ENCODE peak calls at places on chromosomes 12 and 14, in eight cellular contexts. D, J, G, I, U, T, Y and M are unnamed samples.

GRCh38 chr14:90699016-90699415 is 117.2 kb downstream of the TTC7B start:
- DNase-seq in D (no peak), J (no peak), G (no peak), I (no peak), U (no peak), T (no peak), Y (no peak), M (no peak)

GRCh38 chr12:132505105-132505851 is 15.3 kb downstream of the FBRSL1 start:
- DNase-seq in D (no peak), J (no peak), G (no peak), I (no peak), U (no peak), T (no peak), Y (no peak), M (no peak)

GRCh38 chr12:85029456-85029855 is 6.6 kb downstream of the TSPAN19 start:
- DNase-seq in D (peak; percentile 26), J (no peak), G (no peak), I (no peak), U (no peak), T (peak; percentile 21), Y (no peak), M (no peak)

GRCh38 chr12:12450043-12450451 is 93.2 kb downstream of the BORCS5 start:
- DNase-seq in D (no peak), J (no peak), G (no peak), I (no peak), U (no peak), T (no peak), Y (no peak), M (no peak)

GRCh38 chr14:105224845-105225585 is 23.3 kb upstream of the BTBD6 start:
- DNase-seq in D (no peak), J (no peak), G (no peak), I (no peak), U (no peak), T (no peak), Y (no peak), M (no peak)

GRCh38 chr12:41510470-41510869 is 322.4 kb downstream of the PDZRN4 start:
- DNase-seq in D (no peak), J (no peak), G (no peak), I (no peak), U (no peak), T (no peak), Y (no peak), M (no peak)

GRCh38 chr14:51630987-51631386 is 20.7 kb upstream of the FRMD6 start:
- DNase-seq in D (no peak), J (no peak), G (no peak), I (no peak), U (no peak), T (no peak), Y (no peak), M (no peak)

GRCh38 chr12:109480356-109480755 is 2.9 kb downstream of the UBE3B start:
- DNase-seq in D (no peak), J (no peak), G (no peak), I (no peak), U (no peak), T (no peak), Y (no peak), M (no peak)

GRCh38 chr14:94897092-94897491 is 127.2 kb upstream of the GSC start:
- DNase-seq in D (no peak), J (no peak), G (no peak), I (no peak), U (no peak), T (no peak), Y (no peak), M (no peak)

GRCh38 chr12:94245984-94246383 is 97.6 kb downstream of the PLXNC1 start:
- DNase-seq in D (no peak), J (no peak), G (no peak), I (no peak), U (no peak), T (no peak), Y (no peak), M (no peak)

GRCh38 chr14:89660183-89660582 is 243.2 kb upstream of the FOXN3 start:
- DNase-seq in D (peak; percentile 84), J (no peak), G (no peak), I (peak; percentile 18), U (no peak), T (no peak), Y (no peak), M (no peak)

GRCh38 chr14:83247925-83248639 is 1714.4 kb upstream of the SEL1L start:
- DNase-seq in D (no peak), J (no peak), G (no peak), I (no peak), U (no peak), T (no peak), Y (no peak), M (no peak)

GRCh38 chr12:116459011-116459410 is 100.2 kb upstream of the MAP1LC3B2 start:
- DNase-seq in D (no peak), J (no peak), G (no peak), I (no peak), U (no peak), T (no peak), Y (no peak), M (no peak)

GRCh38 chr14:88473791-88474190 is 81.0 kb downstream of the PTPN21 start:
- DNase-seq in D (peak; percentile 38), J (no peak), G (no peak), I (no peak), U (no peak), T (no peak), Y (no peak), M (no peak)

DNA sequence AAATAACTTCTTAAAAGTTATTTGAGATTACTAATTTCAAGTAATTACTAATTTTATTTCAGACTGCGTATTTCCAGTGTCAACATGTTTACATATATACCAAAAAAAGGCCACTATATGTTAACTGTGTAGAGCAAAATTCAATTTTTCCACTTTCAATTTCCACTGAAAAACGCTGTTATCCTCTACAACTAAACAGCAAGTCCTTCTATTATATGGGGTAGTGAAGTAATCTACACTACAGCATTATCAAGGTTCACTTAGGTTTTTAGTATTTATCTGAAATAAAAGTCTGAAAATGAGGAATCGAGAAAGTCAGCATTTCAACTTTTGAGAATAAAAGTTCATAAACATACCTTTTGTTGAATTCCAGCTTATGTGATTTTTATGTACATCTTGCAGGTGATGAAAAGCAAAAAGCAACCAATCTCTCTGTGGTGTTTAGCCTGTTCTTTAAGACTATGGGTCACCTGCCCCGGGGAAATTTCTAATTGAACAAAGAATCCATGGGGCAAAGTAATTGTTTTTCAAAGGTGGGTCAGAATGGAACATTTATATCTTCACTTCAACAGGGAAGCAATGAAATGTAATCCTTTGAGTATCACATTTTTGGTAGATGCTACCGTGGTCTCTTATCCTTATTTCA is 3.3 kb downstream of the BTG1 start:
- DNase-seq in D (no peak), J (no peak), G (no peak), I (no peak), U (no peak), T (no peak), Y (no peak), M (no peak)
- TF ChIP-seq POLR2A in D (peak; percentile 56), J (no peak), G (no peak), I (no peak), U (peak; percentile 21), T (no peak), Y (no peak), M (no peak)

GRCh38 chr12:34033628-34034296 is 11.5 kb downstream of the ALG10 start:
- DNase-seq in D (peak; percentile 42), J (no peak), G (no peak), I (no peak), U (no peak), T (peak; percentile 13), Y (no peak), M (no peak)
- TF ChIP-seq CTCF in D (peak; percentile 52), J (no peak), G (no peak), I (no peak), U (peak; percentile 31), T (no peak), Y (no peak), M (peak; percentile 38)

DNA sequence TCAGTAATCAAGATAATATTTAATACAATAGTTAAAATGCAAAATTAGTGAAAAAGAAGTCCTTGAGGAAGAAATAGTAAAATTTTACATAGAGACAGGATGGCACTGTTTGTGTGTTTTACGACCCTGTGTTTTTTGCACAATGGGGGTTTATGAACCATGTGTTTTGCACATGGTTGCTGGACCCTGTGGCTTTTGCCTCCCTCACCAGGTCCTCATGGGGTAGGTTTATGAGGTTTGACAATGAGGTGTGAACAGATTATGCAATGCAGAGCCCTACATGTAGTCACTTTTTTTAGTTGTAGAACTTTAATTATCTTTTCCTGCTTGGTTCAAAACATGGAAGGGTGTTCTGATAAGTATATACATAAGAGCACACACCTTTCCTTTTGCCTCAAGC is 366.3 kb upstream of the FAR2 start:
- DNase-seq in D (no peak), J (no peak), G (no peak), I (no peak), U (no peak), T (no peak), Y (no peak), M (no peak)
- TF ChIP-seq POLR2A in D (no peak), J (no peak), G (no peak), I (no peak), U (no peak), T (no peak), Y (no peak), M (no peak)

GRCh38 chr12:53253298-53253697 is 14.8 kb upstream of the ESPL1 start:
- DNase-seq in D (no peak), J (no peak), G (no peak), I (no peak), U (no peak), T (no peak), Y (no peak), M (no peak)

GRCh38 chr12:53254816-53255545 is 13.1 kb upstream of the ESPL1 start:
- DNase-seq in D (no peak), J (no peak), G (no peak), I (no peak), U (no peak), T (no peak), Y (no peak), M (no peak)

GRCh38 chr12:53252349-53252916 is 15.7 kb upstream of the ESPL1 start:
- DNase-seq in D (no peak), J (peak; percentile 53), G (peak; percentile 90), I (no peak), U (no peak), T (no peak), Y (peak; percentile 60), M (peak; percentile 48)

GRCh38 chr12:53255993-53256392 is 12.1 kb upstream of the ESPL1 start:
- DNase-seq in D (no peak), J (no peak), G (no peak), I (no peak), U (no peak), T (no peak), Y (no peak), M (no peak)

DNA sequence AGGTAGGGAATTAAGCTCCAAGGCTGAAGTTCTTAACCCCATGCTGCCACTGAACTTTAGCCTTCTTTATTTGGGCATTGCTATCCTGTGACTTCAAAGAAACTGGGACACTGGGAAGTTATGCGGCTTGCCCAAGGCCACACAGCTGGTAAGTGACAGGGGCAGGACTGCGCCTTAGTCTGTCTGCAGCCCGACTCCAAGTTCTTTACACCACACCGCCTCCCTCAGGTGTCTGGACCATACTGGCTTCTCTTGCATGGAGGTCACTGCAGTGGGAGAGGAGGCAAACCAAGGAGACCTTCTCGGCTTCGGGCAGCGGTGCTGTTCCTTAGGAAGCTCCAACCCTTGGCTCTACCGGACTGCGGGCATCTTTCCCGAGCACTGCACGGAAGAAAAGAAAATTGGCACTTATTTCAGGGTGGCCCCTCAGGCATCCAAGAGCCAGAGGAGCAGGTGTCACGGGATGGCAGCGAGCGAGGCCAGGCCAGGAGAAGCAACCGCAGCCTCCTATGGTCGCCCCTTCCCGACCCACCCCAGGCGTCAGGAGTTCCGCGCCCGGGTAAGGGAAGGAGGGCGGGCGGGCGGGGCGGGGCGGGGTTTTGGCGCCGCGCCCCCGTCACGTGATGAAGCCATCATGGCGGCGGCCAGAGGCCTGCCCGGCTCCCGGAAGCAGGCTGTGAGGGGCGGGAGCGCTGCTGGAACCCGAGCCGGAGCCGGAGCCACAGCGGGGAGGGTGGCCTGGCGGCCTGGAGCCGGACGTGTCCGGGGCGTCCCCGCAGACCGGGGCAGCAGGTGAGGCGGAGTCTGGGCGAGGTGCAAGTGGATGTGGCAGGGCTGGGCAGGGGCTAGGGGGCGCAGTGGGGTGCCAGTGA is 16.4 kb upstream of the ESPL1 start:
- DNase-seq in D (peak; percentile 64), J (peak; percentile 84), G (peak; percentile 95), I (peak; percentile 70), U (no peak), T (peak; percentile 48), Y (peak; percentile 86), M (peak; percentile 76)
- TF ChIP-seq CTCF in D (peak; percentile 41), J (no peak), G (no peak), I (peak; percentile 41), U (peak; percentile 11), T (peak; percentile 72), Y (no peak), M (no peak)